ENCODE peak calls at places on chromosomes 12 and 14, in five cellular contexts. Z, K, M, A and X are unnamed samples.

GRCh38 chr14:89017417-89017816 is 193.0 kb downstream of the TTC8 start:
- DNase-seq in A (no peak), M (no peak), Z (no peak), K (no peak), X (no peak)

GRCh38 chr14:102828201-102828600 is 51.0 kb downstream of the TRAF3 start:
- DNase-seq in M (no peak), A (no peak), K (no peak), Z (no peak), X (no peak)

GRCh38 chr14:77256694-77257093 is 14.3 kb downstream of the NGB start:
- DNase-seq in Z (no peak), A (no peak), M (no peak), K (no peak), X (no peak)

GRCh38 chr12:65205886-65206285 is 36.5 kb downstream of the LEMD3 start:
- DNase-seq in A (no peak), Z (no peak), M (no peak), K (peak), X (no peak)

GRCh38 chr12:54984602-54985376 is at the start of gene TESPA1:
- DNase-seq in Z (no peak), M (no peak), A (no peak), K (peak), X (no peak)

GRCh38 chr12:104182621-104183378 is 32.8 kb upstream of the TXNRD1 start:
- DNase-seq in A (no peak), K (no peak), Z (no peak), M (no peak), X (no peak)

GRCh38 chr14:59919582-59920377 is at the start of gene LRRC9:
- DNase-seq in A (no peak), K (no peak), Z (no peak), M (peak), X (peak)

GRCh38 chr12:43112101-43112661 is 439.8 kb downstream of the ADAMTS20 start:
- DNase-seq in M (peak), K (no peak), A (no peak), Z (no peak), X (no peak)

GRCh38 chr14:27409936-27410335 is 812.1 kb upstream of the NOVA1 start:
- DNase-seq in A (peak), M (no peak), Z (no peak), K (no peak), X (no peak)

GRCh38 chr14:92676448-92677086 is 71.9 kb downstream of the LGMN start:
- DNase-seq in K (no peak), Z (no peak), A (no peak), M (no peak), X (no peak)

GRCh38 chr12:56836800-56837663 is 73.9 kb downstream of the HSD17B6 start:
- DNase-seq in M (no peak), K (no peak), Z (no peak), A (peak), X (peak)

DNA sequence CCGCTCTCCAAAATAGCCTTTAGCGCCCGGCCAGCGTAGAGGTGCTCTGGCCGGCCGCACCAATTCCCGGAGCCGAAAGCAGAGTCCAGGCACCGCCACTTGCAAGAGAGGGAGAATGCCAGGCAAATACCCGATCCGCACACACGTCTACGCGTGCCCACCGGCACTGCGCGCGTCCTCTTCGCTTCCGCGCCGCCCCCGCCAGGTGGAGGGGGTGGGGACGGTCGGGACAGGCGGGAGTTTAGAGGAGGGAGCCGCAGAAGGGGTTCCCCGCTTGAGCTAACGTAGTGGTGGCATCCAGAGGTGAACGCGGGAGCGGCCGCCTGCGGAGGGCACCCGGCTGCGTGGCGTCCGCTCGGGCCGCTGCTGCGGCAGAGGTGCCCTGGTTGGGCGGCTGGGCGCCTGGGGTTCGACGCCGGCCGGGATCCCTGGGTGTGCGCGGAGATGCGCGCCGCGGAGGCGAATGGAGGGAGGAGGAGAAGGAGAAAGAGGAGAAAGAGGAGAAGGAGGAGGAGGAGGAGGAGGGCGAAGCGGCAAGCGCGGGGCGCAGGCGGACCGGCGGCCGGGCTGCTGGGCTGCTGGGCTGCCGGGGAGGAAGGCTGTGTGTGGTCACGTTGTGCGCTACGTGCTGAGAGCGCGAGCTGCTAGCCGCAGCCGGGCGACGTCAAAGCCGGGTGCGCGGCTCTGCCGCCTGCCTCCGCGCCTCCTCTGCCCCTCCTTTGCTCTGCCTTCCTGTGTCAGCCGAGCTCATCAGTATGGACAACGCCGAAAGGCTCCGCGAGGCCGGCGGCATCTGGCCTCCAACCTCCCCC is at the start of gene MDGA2:
- DNase-seq in A (no peak), M (peak), Z (no peak), K (no peak), X (peak)
- TF ChIP-seq EZH2 in A (no peak), M (peak), Z (no peak), K (no peak), X (peak)

GRCh38 chr12:49540229-49541139 is 1.7 kb downstream of the KCNH3 start:
- DNase-seq in A (peak), M (no peak), K (no peak), Z (no peak), X (no peak)

GRCh38 chr12:49538740-49539403 is at the start of gene KCNH3:
- DNase-seq in M (peak), Z (peak), A (peak), K (peak), X (peak)

GRCh38 chr12:49537709-49538601 is 875 bp upstream of the KCNH3 start:
- DNase-seq in A (peak), M (peak), Z (no peak), K (peak), X (peak)

GRCh38 chr12:49541140-49541861 is 2.5 kb downstream of the KCNH3 start:
- DNase-seq in Z (no peak), M (no peak), K (no peak), A (no peak), X (no peak)

GRCh38 chr12:49539406-49540228 is 787 bp downstream of the KCNH3 start:
- DNase-seq in A (no peak), M (peak), Z (no peak), K (no peak), X (no peak)
- TF ChIP-seq EZH2 in A (no peak), M (peak), Z (peak), K (peak), X (no peak)

DNA sequence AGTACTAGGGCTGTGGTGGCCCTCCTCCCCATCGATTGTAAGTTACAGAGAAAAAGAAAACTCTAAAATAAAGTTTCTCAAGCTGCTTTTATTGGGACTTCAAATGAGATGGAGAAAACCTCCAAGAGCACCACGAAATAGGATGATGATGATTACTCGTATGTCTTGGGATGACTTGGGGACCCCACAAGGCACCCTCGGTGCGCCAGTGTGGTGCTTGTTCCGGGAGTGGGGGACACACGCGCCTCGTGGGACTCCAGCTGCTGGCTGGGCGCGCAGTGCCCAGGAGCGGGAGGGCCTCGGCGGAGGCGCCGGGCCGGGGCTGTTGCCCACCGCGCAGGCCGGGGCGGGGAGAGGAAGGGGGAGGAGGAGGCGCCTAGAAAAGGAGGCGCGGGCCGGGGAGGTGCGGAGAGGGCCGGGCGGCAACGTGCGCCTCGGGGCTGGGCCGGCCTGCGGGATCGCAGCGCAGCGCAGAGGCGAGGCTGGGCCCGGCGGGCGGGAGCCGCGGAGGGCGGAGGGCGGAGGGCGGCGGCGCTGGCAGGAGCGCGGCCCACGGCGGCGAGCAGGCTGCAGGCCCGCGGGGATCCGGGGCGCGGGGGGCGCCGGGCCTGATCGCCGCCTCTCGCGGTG is at the start of gene RFLNA:
- DNase-seq in K (no peak), Z (peak), M (peak), A (no peak), X (peak)
- TF ChIP-seq EZH2 in K (no peak), Z (no peak), M (no peak), A (no peak), X (peak)

GRCh38 chr14:104581521-104581920 is 2.0 kb downstream of the C14orf180 start:
- DNase-seq in A (no peak), M (no peak), Z (no peak), K (no peak), X (no peak)

GRCh38 chr14:104577457-104578301 is 1.9 kb upstream of the C14orf180 start:
- DNase-seq in Z (no peak), A (no peak), M (no peak), K (no peak), X (no peak)

GRCh38 chr14:104580961-104581360 is 1.4 kb downstream of the C14orf180 start:
- DNase-seq in K (no peak), Z (no peak), M (peak), A (no peak), X (no peak)

GRCh38 chr14:104582005-104582404 is 2.4 kb downstream of the C14orf180 start:
- DNase-seq in M (no peak), A (no peak), Z (no peak), K (no peak), X (no peak)

DNA sequence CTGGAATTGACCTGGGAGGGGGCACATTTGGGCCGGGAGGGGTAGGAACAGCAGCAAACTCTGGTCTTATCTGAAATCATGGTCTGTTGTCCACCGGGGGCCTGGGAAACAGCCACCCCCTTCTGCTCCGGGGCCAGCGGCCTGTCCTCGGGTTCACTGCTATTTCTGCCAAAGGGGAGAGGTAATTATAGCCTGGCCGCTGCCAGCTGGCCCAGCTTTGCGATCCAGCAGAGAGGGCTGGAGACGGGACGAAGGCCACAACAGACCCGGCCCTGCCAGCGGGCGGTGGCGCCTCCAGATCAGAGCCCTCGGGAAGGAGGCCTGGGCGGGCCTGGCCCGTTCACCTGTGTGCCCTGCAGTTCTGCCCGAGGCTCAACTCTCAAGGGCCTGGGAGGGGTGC is at the start of gene C14orf180:
- DNase-seq in A (no peak), K (no peak), M (no peak), Z (no peak), X (no peak)
- TF ChIP-seq EZH2 in A (no peak), K (no peak), M (no peak), Z (no peak), X (no peak)

DNA sequence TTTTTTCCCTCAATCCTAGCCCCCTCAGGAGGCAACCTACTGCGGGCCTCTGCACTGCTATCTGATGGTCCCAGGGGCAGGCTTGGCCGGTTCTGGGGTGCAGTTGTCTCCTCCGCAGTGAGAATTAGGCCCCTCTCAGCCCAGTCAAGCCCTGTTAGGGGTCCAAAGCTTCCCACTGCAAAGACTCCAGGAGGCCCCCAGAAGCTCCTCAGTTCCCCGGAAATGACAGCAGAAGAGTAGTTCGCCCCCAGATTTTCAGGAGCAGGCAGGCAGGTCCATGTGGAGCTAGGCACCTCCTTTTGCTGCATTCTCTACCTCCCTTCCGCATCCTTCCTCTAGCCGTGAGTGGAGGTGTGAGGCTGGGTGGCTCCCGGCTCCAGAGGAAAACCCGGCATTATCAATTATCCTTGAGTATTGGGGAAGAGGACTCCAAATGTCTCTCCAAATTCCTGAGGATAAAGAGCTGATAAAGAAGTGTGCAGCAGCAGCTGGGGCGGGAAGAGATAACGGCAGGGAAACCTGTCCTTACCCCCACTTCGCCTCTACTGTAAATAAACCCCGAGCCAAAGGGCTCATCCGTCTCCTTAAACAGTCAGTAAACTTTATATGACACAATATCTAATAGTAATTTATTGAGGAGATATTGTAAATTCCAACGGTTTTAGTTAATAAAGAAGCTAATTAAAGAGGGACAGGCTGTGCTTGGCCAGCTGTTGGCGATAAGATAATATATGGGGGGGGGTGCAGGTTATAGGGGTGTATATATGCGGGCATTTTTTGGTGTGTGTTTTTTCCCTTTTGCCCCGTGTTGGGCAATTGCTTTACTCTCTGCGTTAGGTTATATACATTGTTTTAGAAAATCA is 641 bp upstream of the HOXC12 start:
- DNase-seq in Z (no peak), A (no peak), M (no peak), K (no peak), X (no peak)
- TF ChIP-seq EZH2 in Z (no peak), A (no peak), M (no peak), K (no peak), X (no peak)

GRCh38 chr14:91264151-91265150 is 19.9 kb upstream of the GPR68 start:
- DNase-seq in M (peak), A (peak), K (no peak), Z (no peak), X (no peak)
- TF ChIP-seq EZH2 in M (no peak), A (no peak), K (no peak), Z (no peak), X (no peak)